ENCODE peak calls at places on chromosomes 5 and 9, in four cellular contexts. H is pancreas; R is CD8-positive, alpha-beta T cell; Y is prostate gland. Q is an unnamed sample.
A peak's percentile ranks its signal among the peaks of the same experiment; 100 is the strongest.

GRCh38 chr5:78824826-78825225 is 160.3 kb downstream of the ARSB start:
- DNase-seq in Y (no peak), R (no peak), H (no peak), Q (no peak)

GRCh38 chr5:126031989-126032716 is 391.1 kb upstream of the GRAMD2B start:
- DNase-seq in R (no peak), H (peak; percentile 17), Y (no peak), Q (no peak)

GRCh38 chr9:121281614-121282291 is 13.8 kb downstream of the GSN start:
- DNase-seq in R (no peak), Y (peak; percentile 88), H (peak; percentile 85), Q (peak; percentile 95)

GRCh38 chr5:116486588-116486987 is 88.0 kb downstream of the SEMA6A start:
- DNase-seq in H (no peak), R (no peak), Y (no peak), Q (no peak)

GRCh38 chr9:4258321-4259093 is 41.4 kb downstream of the GLIS3 start:
- DNase-seq in R (no peak), H (no peak), Y (no peak), Q (no peak)

GRCh38 chr5:64635056-64635686 is 55.1 kb upstream of the SHISAL2B start:
- DNase-seq in R (no peak), Y (no peak), H (no peak), Q (no peak)

GRCh38 chr5:142826741-142827492 is 56.7 kb downstream of the ARHGAP26 start:
- DNase-seq in Y (no peak), R (no peak), H (no peak), Q (no peak)

GRCh38 chr9:19699757-19700156 is 89.1 kb downstream of the SLC24A2 start:
- DNase-seq in Y (no peak), H (no peak), R (no peak), Q (no peak)

GRCh38 chr9:71795097-71795807 is 26.9 kb upstream of the CEMIP2 start:
- DNase-seq in Y (no peak), H (no peak), R (no peak), Q (no peak)

GRCh38 chr9:111287127-111287526 is 42.9 kb downstream of the OR2K2 start:
- DNase-seq in Y (no peak), R (no peak), H (no peak), Q (no peak)

GRCh38 chr9:125425901-125426515 is 164.4 kb downstream of the GAPVD1 start:
- DNase-seq in R (no peak), H (no peak), Y (no peak), Q (no peak)

GRCh38 chr5:144198386-144198785 is 27.7 kb downstream of the KCTD16 start:
- DNase-seq in Y (no peak), R (no peak), H (no peak), Q (no peak)

GRCh38 chr9:93207326-93207814 is 23.4 kb downstream of the WNK2 start:
- DNase-seq in Y (no peak), H (no peak), R (no peak), Q (no peak)

GRCh38 chr5:125232779-125233230 is 486.4 kb upstream of the ZNF608 start:
- DNase-seq in R (no peak), H (no peak), Y (no peak), Q (no peak)

GRCh38 chr5:157576678-157577077 is 1.1 kb upstream of the ADAM19 start:
- DNase-seq in H (no peak), Y (no peak), R (no peak), Q (no peak)

GRCh38 chr5:102762828-102763227 is 7.7 kb downstream of the PAM start:
- DNase-seq in Y (no peak), R (no peak), H (no peak), Q (no peak)

GRCh38 chr5:177434437-177434836 is 8.0 kb downstream of the GRK6 start:
- DNase-seq in Y (no peak), R (no peak), H (no peak), Q (no peak)

GRCh38 chr9:1217076-1217475 is 166.9 kb downstream of the DMRT2 start:
- DNase-seq in Y (no peak), R (no peak), H (no peak), Q (no peak)

GRCh38 chr9:89364664-89365531 is 46.6 kb downstream of the SECISBP2 start:
- DNase-seq in H (no peak), R (peak; percentile 47), Y (no peak), Q (peak; percentile 37)

GRCh38 chr5:58456486-58456885 is 3.4 kb downstream of the PLK2 start:
- DNase-seq in R (no peak), Y (no peak), H (no peak), Q (no peak)

GRCh38 chr5:142420521-142420920 is 95.7 kb upstream of the SPRY4 start:
- DNase-seq in H (no peak), Y (no peak), R (no peak), Q (no peak)

GRCh38 chr5:127011151-127011550 is 19.2 kb downstream of the MARCHF3 start:
- DNase-seq in Y (no peak), R (no peak), H (no peak), Q (no peak)

GRCh38 chr9:133956520-133957076 is 35.5 kb downstream of the VAV2 start:
- DNase-seq in R (no peak), Y (no peak), H (peak; percentile 78), Q (no peak)

GRCh38 chr9:20854444-20854843 is 170.4 kb downstream of the FOCAD start:
- DNase-seq in R (no peak), H (no peak), Y (no peak), Q (no peak)

GRCh38 chr9:3922846-3923245 is 377.0 kb downstream of the GLIS3 start:
- DNase-seq in Y (no peak), R (no peak), H (no peak), Q (no peak)

GRCh38 chr9:115883467-115884329 is 269.9 kb upstream of the PAPPA start:
- DNase-seq in H (peak; percentile 23), Y (peak; percentile 12), R (no peak), Q (no peak)

GRCh38 chr5:12292610-12293204 is 388.5 kb upstream of the CTNND2 start:
- DNase-seq in H (no peak), Y (no peak), R (no peak), Q (no peak)

GRCh38 chr9:131629827-131630205 is 84.5 kb downstream of the PRRT1B start:
- DNase-seq in H (no peak), Y (no peak), R (no peak), Q (no peak)

GRCh38 chr5:52783226-52783959 is 4.3 kb upstream of the ITGA1 start:
- DNase-seq in H (no peak), R (no peak), Y (no peak), Q (no peak)

GRCh38 chr5:139276426-139276825 is 17.1 kb upstream of the MATR3 start:
- DNase-seq in Y (peak; percentile 66), R (no peak), H (no peak), Q (no peak)

GRCh38 chr5:139273572-139274264 is 19.8 kb upstream of the MATR3 start:
- DNase-seq in Y (peak; percentile 68), H (peak; percentile 88), R (peak; percentile 91), Q (peak; percentile 94)

GRCh38 chr5:139278540-139279274 is 14.8 kb upstream of the MATR3 start:
- DNase-seq in Y (peak; percentile 20), R (no peak), H (no peak), Q (no peak)

GRCh38 chr5:139275536-139276297 is 17.8 kb upstream of the MATR3 start:
- DNase-seq in Y (peak; percentile 15), H (no peak), R (no peak), Q (no peak)

DNA sequence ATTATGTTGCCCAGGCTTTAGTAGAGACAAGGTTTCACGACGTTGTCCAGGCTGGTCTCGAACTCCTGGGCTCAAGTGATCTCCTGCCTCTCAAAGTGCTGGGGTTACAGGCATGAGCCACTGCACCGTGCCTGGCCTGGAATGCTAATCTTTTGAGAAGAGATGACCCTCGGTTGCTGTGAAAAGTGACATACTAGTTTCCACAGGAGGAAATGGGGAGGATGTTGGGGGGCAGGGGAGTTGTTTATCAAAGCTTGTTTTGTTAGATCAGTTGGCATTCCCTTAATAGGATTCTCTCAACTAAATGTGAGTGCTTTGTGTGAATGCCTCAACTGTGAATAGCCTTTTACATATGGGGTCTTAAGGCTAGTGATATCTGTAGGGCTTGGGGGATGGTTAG is 16.4 kb upstream of the MATR3 start:
- DNase-seq in R (no peak), H (no peak), Y (no peak), Q (no peak)
- H3K4me3 ChIP-seq in R (no peak overlapping the region), H (no peak overlapping the region), Y (no peak overlapping the region), Q (no peak overlapping the region)

DNA sequence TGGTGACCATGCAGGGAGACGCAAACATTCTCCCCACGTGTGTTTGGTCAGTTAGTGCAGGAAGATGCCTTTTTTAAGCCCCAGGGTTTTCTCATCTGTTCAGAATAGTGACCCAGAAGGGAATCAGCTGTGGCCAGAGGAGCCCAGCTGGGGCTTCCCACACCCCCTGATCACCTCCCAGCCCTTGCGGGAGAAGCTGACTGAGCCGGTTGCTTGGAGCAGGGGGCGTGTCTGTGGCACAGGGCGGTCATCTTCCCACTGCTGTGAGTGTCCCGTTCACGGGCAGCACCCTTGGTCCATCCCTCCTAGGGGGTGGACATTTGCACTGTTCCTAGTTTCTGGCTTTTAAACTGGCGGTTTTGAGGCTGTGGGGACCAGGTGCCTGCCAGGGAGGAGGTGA is 69.7 kb downstream of the NEK6 start:
- DNase-seq in Y (no peak), H (no peak), R (no peak), Q (no peak)
- H3K36me3 ChIP-seq in Y (peaks cover 12% of the 10 kb centered on the region), H (peaks cover 6% of the 10 kb centered on the region), R (no peaks in the 10 kb centered on the region), Q (no peaks in the 10 kb centered on the region)

GRCh38 chr5:180072556-180072955 is 997 bp upstream of the RNF130 start:
- DNase-seq in Y (no peak), H (no peak), R (no peak), Q (no peak)
- H3K4me3 ChIP-seq in Y (no peak overlapping the region), H (no peak overlapping the region), R (peak overlapping the region; percentile 63), Q (no peak overlapping the region)

DNA sequence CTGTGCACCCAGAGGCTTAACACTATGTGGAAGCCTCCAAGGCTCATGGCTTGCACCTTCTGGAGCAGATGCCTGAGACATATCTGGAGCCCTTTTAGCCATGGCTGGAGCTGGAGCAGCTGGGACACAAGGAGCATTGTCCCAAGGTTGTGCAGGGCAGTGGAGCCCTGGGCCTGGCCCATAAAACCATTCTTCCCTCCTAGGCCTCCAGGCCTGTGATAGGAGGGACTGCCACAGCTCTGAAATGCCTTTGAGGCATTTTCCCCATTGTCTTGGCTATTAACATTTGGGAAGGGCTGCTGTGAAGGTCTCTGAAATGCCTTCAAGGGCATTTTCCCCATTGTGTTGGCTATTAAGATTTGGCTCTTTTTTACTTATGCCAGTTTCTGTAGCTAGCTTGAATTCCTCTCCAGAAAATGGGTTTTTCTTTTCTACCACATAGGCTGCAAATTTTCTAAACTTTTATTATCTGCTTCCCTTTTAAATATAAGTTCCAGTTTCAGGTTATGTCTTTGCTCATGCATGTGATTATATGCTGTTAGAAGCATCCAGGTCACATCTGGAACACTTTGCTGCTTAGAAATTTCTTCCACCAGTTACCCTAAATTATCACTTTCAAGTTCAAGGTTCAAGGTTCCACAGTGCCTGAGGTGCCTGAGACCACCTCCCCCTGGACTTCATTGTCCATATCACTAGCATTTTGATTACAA is 221.2 kb downstream of the ADAMTSL1 start:
- DNase-seq in H (no peak), R (no peak), Y (no peak), Q (no peak)
- H3K36me3 ChIP-seq in H (no peaks in the 10 kb centered on the region), R (no peaks in the 10 kb centered on the region), Y (no peaks in the 10 kb centered on the region), Q (no peaks in the 10 kb centered on the region)

DNA sequence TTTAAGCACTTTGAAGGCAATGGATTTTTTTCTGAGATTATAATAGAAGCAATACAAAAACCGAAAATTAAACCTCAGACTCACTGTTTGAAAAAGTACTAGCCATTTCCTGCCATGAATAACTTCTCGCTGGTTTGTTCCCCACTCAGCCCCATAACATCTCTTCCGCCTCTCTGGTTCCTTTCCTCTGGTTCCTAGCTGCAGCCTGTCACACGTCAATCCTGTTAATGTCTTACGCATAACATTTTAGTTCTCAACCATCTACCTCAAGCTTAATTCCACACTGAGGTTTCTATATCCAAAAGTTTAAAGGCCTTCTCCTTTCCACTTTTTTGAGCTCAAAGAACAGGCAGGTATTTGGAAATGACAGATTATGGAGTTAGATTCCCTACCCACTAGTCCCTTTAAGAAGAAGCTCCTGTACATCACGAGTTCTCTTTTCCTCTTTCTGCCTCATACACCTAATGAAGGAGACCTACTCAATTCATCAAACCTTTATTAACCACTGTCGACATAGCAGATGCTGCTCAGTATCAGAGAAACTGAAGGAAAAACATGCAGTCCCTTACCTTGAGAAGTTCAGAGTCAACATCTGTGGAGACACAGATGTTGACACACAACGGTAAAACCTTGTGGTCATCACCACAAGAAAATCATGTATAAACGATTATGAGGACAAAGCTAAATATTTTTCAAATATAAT is 243.0 kb upstream of the PTGER4 start:
- DNase-seq in R (peak; percentile 62), H (no peak), Y (no peak), Q (no peak)
- H3K4me3 ChIP-seq in R (peak overlapping the region; percentile 23), H (no peak overlapping the region), Y (no peak overlapping the region), Q (no peak overlapping the region)